ENCODE peak calls at places on chromosomes 2 and 18, in six cellular contexts. V is heart left ventricle, Q is right lobe of liver, B is PC-3, X is aorta, Z is left ventricle myocardium inferior. S is an unnamed sample. For H3K4me1, the result is how much of the 10 kb centered on the place peaks cover.

GRCh38 chr2:236107536-236107935 is 60.6 kb downstream of the GBX2 start:
- DNase-seq in V (no peak), Q (no peak), B (no peak), X (peak), Z (no peak), S (no peak)

GRCh38 chr18:74353169-74353775 is 37.6 kb downstream of the C18orf63 start:
- DNase-seq in V (no peak), Q (peak), B (peak), X (no peak), Z (peak), S (peak)

GRCh38 chr18:42187611-42188378 is 232.8 kb downstream of the PIK3C3 start:
- DNase-seq in V (no peak), Q (no peak), B (no peak), X (no peak), Z (no peak), S (no peak)

GRCh38 chr18:33697498-33697897 is 119.5 kb downstream of the ASXL3 start:
- DNase-seq in V (no peak), Q (no peak), B (no peak), X (no peak), Z (no peak), S (no peak)

GRCh38 chr2:207617011-207617671 is 8.1 kb downstream of the METTL21A start:
- DNase-seq in V (no peak), Q (no peak), B (peak), X (no peak), Z (no peak), S (no peak)

GRCh38 chr2:47002480-47003381 is 87.1 kb upstream of the MCFD2 start:
- DNase-seq in V (no peak), Q (no peak), B (peak), X (no peak), Z (peak), S (no peak)

GRCh38 chr2:357811-358210 is 69.9 kb upstream of the ALKAL2 start:
- DNase-seq in V (no peak), Q (no peak), B (no peak), X (no peak), Z (no peak), S (no peak)

GRCh38 chr2:191230174-191230573 is 15.0 kb upstream of the MYO1B start:
- DNase-seq in V (no peak), Q (no peak), B (peak), X (no peak), Z (no peak), S (no peak)

GRCh38 chr2:86673976-86674670 is 46.0 kb upstream of the RMND5A start:
- DNase-seq in V (no peak), Q (no peak), B (no peak), X (no peak), Z (no peak), S (no peak)

GRCh38 chr2:286774-287392 is 1.0 kb downstream of the ALKAL2 start:
- DNase-seq in V (no peak), Q (no peak), B (no peak), X (no peak), Z (no peak), S (no peak)

GRCh38 chr18:46169464-46169941 is 65.3 kb downstream of the HAUS1 start:
- DNase-seq in V (no peak), Q (no peak), B (peak), X (no peak), Z (no peak), S (no peak)
- H3K27ac ChIP-seq in V (no peak), Q (no peak), B (peak), X (no peak), Z (no peak), S (no peak)

GRCh38 chr2:229268626-229269025 is 2.5 kb downstream of the PID1 start:
- DNase-seq in V (no peak), Q (no peak), B (peak), X (no peak), Z (no peak), S (no peak)
- H3K4me3 ChIP-seq in V (peak), Q (peak), B (no peak), X (peak), Z (peak), S (peak)

DNA sequence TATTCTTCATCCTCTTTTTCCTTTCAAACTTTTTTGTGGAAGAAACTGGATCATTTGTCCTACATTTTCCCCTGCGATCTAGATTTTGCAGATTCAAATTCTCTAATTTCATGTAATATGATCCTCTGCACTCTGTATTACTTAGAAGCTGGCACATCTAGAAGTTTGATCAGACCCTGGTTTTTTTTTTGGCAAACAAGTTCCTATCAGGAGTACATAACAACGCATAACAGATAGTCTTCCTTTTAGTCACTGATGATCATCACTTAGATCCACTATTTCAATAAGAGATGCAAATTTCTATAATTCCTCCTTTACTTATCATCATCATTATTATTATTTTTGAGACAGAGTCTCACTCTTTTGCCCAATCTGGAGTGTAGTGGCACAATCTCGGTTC is 117.1 kb downstream of the CDH2 start:
- DNase-seq in V (no peak), Q (no peak), B (no peak), X (no peak), Z (no peak), S (no peak)
- H3K4me1 ChIP-seq in V (under half), Q (under half), B (under half), X (under half), Z (under half), S (under half)

DNA sequence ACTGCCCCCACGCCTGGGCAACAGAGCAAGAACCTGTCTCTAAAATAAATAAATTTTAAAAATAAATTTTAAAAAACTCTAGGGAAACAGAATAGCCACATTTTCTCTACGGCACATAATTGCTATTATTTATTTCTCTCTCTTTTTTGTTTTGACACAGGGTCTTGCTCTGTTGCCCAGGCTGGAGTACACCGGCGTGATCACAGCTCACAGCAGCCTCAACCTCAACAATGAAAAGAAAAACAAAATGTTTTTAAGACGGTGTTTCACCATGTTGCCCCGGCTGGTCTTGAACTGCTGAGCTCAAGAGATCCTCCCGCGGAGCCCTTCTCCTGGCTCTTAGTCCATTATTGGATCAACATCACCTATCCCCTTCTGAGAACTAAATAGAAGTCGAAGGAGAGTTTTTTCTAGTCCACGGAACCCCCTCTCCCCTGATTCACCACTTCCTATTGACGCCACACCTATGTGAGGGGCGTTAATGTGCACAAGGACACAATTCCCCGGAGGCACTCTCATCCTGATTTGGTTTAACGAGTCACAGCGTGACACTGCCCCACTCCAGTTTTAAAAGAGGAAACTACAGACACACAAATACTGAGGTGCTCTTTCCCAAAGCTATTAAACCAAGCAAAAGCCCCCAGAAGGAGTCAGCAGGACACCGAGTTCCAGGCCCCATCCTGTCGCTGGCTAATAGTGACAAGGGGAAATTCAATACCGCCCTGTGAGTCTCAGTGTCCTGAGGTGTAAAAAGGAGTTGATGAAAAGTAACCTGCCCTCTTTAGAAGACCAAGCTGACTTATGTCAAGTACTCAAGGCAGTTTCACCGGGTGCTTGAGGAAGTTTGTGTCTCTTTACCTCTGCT is 1.1 kb downstream of the NPC1 start:
- DNase-seq in V (no peak), Q (no peak), B (peak), X (no peak), Z (no peak), S (no peak)
- H3K27ac ChIP-seq in V (peak), Q (peak), B (peak), X (peak), Z (peak), S (peak)

GRCh38 chr18:35051978-35052377 is 10.8 kb downstream of the MAPRE2 start:
- DNase-seq in V (no peak), Q (no peak), B (no peak), X (no peak), Z (no peak), S (no peak)

GRCh38 chr18:35050638-35051287 is 9.6 kb downstream of the MAPRE2 start:
- DNase-seq in V (no peak), Q (peak), B (no peak), X (no peak), Z (no peak), S (no peak)

GRCh38 chr18:35049111-35050003 is 8.1 kb downstream of the MAPRE2 start:
- DNase-seq in V (no peak), Q (no peak), B (no peak), X (no peak), Z (no peak), S (no peak)

GRCh38 chr18:35047697-35048292 is 6.6 kb downstream of the MAPRE2 start:
- DNase-seq in V (no peak), Q (no peak), B (no peak), X (no peak), Z (no peak), S (no peak)

DNA sequence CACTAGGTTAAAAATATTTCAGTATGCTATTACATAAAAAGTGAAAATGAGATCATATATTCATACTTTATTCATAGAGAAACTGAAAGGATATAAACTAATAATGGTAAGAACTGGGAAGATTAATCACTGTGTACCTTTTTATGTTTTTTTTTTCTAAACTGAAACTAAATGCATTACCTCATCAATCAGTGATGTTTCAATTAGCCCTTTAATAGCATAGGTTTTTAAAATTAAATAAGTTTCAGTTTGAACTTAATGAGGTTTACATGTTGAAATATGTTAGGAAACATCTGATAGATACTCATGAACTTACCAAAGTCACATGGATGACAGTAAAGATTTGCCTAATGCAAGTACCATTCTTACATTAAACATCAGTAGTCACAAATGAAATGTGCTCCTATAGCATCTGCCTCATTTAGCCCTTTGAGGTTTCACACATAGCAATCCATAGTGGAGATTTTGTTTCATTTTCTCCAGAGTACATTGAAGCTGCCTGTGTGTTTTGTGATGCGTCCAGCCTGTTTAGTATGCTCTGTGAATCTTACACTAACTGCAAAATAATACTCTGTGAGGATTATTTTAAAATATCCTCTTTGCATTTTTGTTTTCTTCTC is 8.9 kb downstream of the MAPRE2 start:
- DNase-seq in V (no peak), Q (no peak), B (no peak), X (no peak), Z (no peak), S (no peak)
- H3K4me3 ChIP-seq in V (peak), Q (no peak), B (no peak), X (no peak), Z (peak), S (no peak)

GRCh38 chr2:177317857-177318256 is 53.3 kb upstream of the NFE2L2 start:
- DNase-seq in V (no peak), Q (no peak), B (no peak), X (no peak), Z (no peak), S (no peak)
- H3K4me1 ChIP-seq in V (under half), Q (under half), B (under half), X (under half), Z (under half), S (under half)

GRCh38 chr18:48829443-48830149 is 121.2 kb downstream of the SMAD7 start:
- DNase-seq in V (peak), Q (peak), B (no peak), X (peak), Z (no peak), S (peak)
- H3K27ac ChIP-seq in V (no peak), Q (no peak), B (no peak), X (peak), Z (no peak), S (peak)

GRCh38 chr2:176117823-176118376 is 1.3 kb downstream of the HOXD10 start:
- DNase-seq in V (no peak), Q (no peak), B (no peak), X (no peak), Z (no peak), S (no peak)

GRCh38 chr2:176114930-176115625 is 1.5 kb upstream of the HOXD10 start:
- DNase-seq in V (no peak), Q (no peak), B (no peak), X (no peak), Z (no peak), S (no peak)

GRCh38 chr2:176117162-176117822 is 714 bp downstream of the HOXD10 start:
- DNase-seq in V (no peak), Q (no peak), B (no peak), X (no peak), Z (no peak), S (no peak)

GRCh38 chr2:176114120-176114929 is 2.3 kb upstream of the HOXD10 start:
- DNase-seq in V (no peak), Q (no peak), B (peak), X (no peak), Z (no peak), S (no peak)

DNA sequence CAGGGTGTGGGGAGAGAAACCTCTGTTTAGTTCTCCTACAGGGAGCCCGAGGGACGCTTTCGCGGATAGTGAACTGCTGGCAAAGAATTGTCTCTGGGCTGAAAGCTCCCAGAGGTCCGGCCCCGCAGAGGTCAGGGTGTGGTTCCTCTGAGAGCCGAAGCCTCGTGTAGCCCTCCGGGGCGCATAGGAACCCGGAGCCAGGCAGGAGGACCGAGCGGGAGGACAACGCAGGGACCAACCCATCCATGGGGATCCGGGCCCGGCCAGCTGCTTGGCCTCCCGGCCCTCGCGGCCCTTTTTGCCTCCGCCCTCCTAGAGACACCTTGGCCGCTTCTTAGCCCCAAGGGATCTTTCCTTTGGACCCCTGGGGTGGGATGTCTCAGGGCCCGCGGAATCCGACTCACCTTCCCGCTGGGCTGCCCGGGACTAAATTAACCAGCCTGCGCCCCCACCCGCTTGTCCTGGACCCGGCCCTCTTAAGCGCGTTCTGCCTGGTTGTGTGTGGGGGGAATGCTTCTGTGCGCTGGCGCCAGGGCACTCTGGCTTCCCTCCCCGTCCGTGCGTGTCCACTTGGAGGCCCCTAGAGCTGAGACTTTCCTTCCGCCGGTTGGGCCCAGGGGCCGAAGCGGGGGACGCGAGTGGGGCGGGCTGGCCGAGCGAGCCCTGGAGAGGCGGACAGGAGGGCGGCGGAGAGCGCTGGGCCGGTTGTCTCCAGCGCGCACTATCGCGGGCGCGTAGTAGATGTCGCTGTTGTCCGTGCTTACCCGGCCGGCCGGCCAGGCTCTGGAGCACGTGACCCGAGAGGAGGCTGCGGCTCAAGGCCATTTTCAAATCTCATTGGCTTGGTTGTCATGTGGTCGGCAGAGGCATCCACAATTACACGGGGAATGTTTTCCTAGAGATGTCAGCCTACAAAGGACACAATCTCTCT is at the start of gene HOXD10:
- DNase-seq in V (no peak), Q (no peak), B (no peak), X (peak), Z (no peak), S (no peak)
- H3K4me3 ChIP-seq in V (no peak), Q (no peak), B (no peak), X (no peak), Z (peak), S (peak)

GRCh38 chr2:226483745-226484619 is 315.6 kb downstream of the IRS1 start:
- DNase-seq in V (no peak), Q (no peak), B (no peak), X (no peak), Z (no peak), S (no peak)
- H3K4me1 ChIP-seq in V (under half), Q (under half), B (under half), X (under half), Z (under half), S (under half)

GRCh38 chr2:100875516-100876230 is 55.7 kb downstream of the NPAS2 start:
- DNase-seq in V (no peak), Q (peak), B (no peak), X (no peak), Z (no peak), S (no peak)
- H3K27ac ChIP-seq in V (no peak), Q (peak), B (no peak), X (no peak), Z (no peak), S (no peak)